ENCODE peak calls at places on chromosomes 5 and 9, in five cellular contexts. One of them, this sample, is unnamed.

GRCh38 chr5:133401731-133402347 is 210.5 kb downstream of the FSTL4 start:
- DNase-seq in AG09319: no peak
- DNase-seq in H9: no peak
- DNase-seq in GM12865: no peak
- DNase-seq in naive thymus-derived CD8-positive, alpha-beta T cell: no peak
- DNase-seq in this sample: no peak

GRCh38 chr5:132646867-132647266 is 11.1 kb upstream of the IL13 start:
- DNase-seq in AG09319: no peak
- DNase-seq in H9: no peak
- DNase-seq in GM12865: no peak
- DNase-seq in naive thymus-derived CD8-positive, alpha-beta T cell: no peak
- DNase-seq in this sample: no peak

GRCh38 chr9:89400398-89401116 is 82.3 kb downstream of the SECISBP2 start:
- DNase-seq in AG09319: no peak
- DNase-seq in H9: no peak
- DNase-seq in GM12865: peak
- DNase-seq in naive thymus-derived CD8-positive, alpha-beta T cell: no peak
- DNase-seq in this sample: no peak

GRCh38 chr5:65928860-65929259 is 2.5 kb downstream of the ERBIN start:
- DNase-seq in AG09319: no peak
- DNase-seq in H9: no peak
- DNase-seq in GM12865: no peak
- DNase-seq in naive thymus-derived CD8-positive, alpha-beta T cell: no peak
- DNase-seq in this sample: no peak

GRCh38 chr5:1392261-1392660 is 47.4 kb upstream of the CLPTM1L start:
- DNase-seq in AG09319: no peak
- DNase-seq in H9: no peak
- DNase-seq in GM12865: no peak
- DNase-seq in naive thymus-derived CD8-positive, alpha-beta T cell: no peak
- DNase-seq in this sample: no peak

GRCh38 chr9:109579191-109579948 is 81.3 kb upstream of the PTPN3 start:
- DNase-seq in AG09319: no peak
- DNase-seq in H9: no peak
- DNase-seq in GM12865: no peak
- DNase-seq in naive thymus-derived CD8-positive, alpha-beta T cell: no peak
- DNase-seq in this sample: no peak

GRCh38 chr9:137672907-137673791 is 54.3 kb downstream of the EHMT1 start:
- DNase-seq in AG09319: peak
- DNase-seq in H9: no peak
- DNase-seq in GM12865: peak
- DNase-seq in naive thymus-derived CD8-positive, alpha-beta T cell: peak
- DNase-seq in this sample: peak

GRCh38 chr9:123419721-123420559 is 63.9 kb downstream of the CRB2 start:
- DNase-seq in AG09319: no peak
- DNase-seq in H9: no peak
- DNase-seq in GM12865: no peak
- DNase-seq in naive thymus-derived CD8-positive, alpha-beta T cell: no peak
- DNase-seq in this sample: no peak

GRCh38 chr9:33354651-33355211 is 47.6 kb downstream of the AQP7 start:
- DNase-seq in AG09319: no peak
- DNase-seq in H9: no peak
- DNase-seq in GM12865: no peak
- DNase-seq in naive thymus-derived CD8-positive, alpha-beta T cell: no peak
- DNase-seq in this sample: no peak

GRCh38 chr9:88303785-88304495 is 84.3 kb upstream of the SPIN1 start:
- DNase-seq in AG09319: no peak
- DNase-seq in H9: no peak
- DNase-seq in GM12865: peak
- DNase-seq in naive thymus-derived CD8-positive, alpha-beta T cell: no peak
- DNase-seq in this sample: no peak

GRCh38 chr9:70205366-70206020 is 53.3 kb upstream of the SMC5 start:
- DNase-seq in AG09319: no peak
- DNase-seq in H9: no peak
- DNase-seq in GM12865: no peak
- DNase-seq in naive thymus-derived CD8-positive, alpha-beta T cell: no peak
- DNase-seq in this sample: no peak

GRCh38 chr5:117454716-117455212 is 880.1 kb upstream of the SEMA6A start:
- DNase-seq in AG09319: no peak
- DNase-seq in H9: peak
- DNase-seq in GM12865: peak
- DNase-seq in naive thymus-derived CD8-positive, alpha-beta T cell: peak
- DNase-seq in this sample: peak

GRCh38 chr5:33468811-33469435 is 28.2 kb downstream of the TARS1 start:
- DNase-seq in AG09319: no peak
- DNase-seq in H9: no peak
- DNase-seq in GM12865: no peak
- DNase-seq in naive thymus-derived CD8-positive, alpha-beta T cell: no peak
- DNase-seq in this sample: no peak

GRCh38 chr5:87526131-87526530 is 113.4 kb upstream of the CCNH start:
- DNase-seq in AG09319: no peak
- DNase-seq in H9: no peak
- DNase-seq in GM12865: no peak
- DNase-seq in naive thymus-derived CD8-positive, alpha-beta T cell: no peak
- DNase-seq in this sample: no peak

GRCh38 chr5:143314123-143314522 is 89.4 kb downstream of the NR3C1 start:
- DNase-seq in AG09319: no peak
- DNase-seq in H9: no peak
- DNase-seq in GM12865: no peak
- DNase-seq in naive thymus-derived CD8-positive, alpha-beta T cell: no peak
- DNase-seq in this sample: no peak

GRCh38 chr5:94847019-94847418 is 228.6 kb downstream of the SLF1 start:
- DNase-seq in AG09319: no peak
- DNase-seq in H9: no peak
- DNase-seq in GM12865: no peak
- DNase-seq in naive thymus-derived CD8-positive, alpha-beta T cell: no peak
- DNase-seq in this sample: no peak

GRCh38 chr5:95846554-95847260 is 24.2 kb upstream of the GLRX start:
- DNase-seq in AG09319: peak
- DNase-seq in H9: peak
- DNase-seq in GM12865: peak
- DNase-seq in naive thymus-derived CD8-positive, alpha-beta T cell: peak
- DNase-seq in this sample: peak

GRCh38 chr5:73233053-73233460 is 60.1 kb downstream of the TMEM174 start:
- DNase-seq in AG09319: no peak
- DNase-seq in H9: peak
- DNase-seq in GM12865: no peak
- DNase-seq in naive thymus-derived CD8-positive, alpha-beta T cell: no peak
- DNase-seq in this sample: no peak

GRCh38 chr9:125504616-125505015 is 202.4 kb downstream of the MAPKAP1 start:
- DNase-seq in AG09319: no peak
- DNase-seq in H9: no peak
- DNase-seq in GM12865: no peak
- DNase-seq in naive thymus-derived CD8-positive, alpha-beta T cell: no peak
- DNase-seq in this sample: no peak

GRCh38 chr5:62643556-62644451 is 65.2 kb downstream of the LRRC70 start:
- DNase-seq in AG09319: no peak
- DNase-seq in H9: no peak
- DNase-seq in GM12865: no peak
- DNase-seq in naive thymus-derived CD8-positive, alpha-beta T cell: no peak
- DNase-seq in this sample: no peak

GRCh38 chr9:95508968-95509850 is 7.6 kb downstream of the PTCH1 start:
- DNase-seq in AG09319: peak
- DNase-seq in H9: peak
- DNase-seq in GM12865: peak
- DNase-seq in naive thymus-derived CD8-positive, alpha-beta T cell: peak
- DNase-seq in this sample: peak

GRCh38 chr5:8005416-8005815 is 136.5 kb downstream of the MTRR start:
- DNase-seq in AG09319: no peak
- DNase-seq in H9: no peak
- DNase-seq in GM12865: no peak
- DNase-seq in naive thymus-derived CD8-positive, alpha-beta T cell: no peak
- DNase-seq in this sample: no peak

GRCh38 chr5:142748568-142749249 is 21.5 kb upstream of the ARHGAP26 start:
- DNase-seq in AG09319: no peak
- DNase-seq in H9: peak
- DNase-seq in GM12865: peak
- DNase-seq in naive thymus-derived CD8-positive, alpha-beta T cell: peak
- DNase-seq in this sample: peak

GRCh38 chr5:151094054-151094858 is 13.4 kb upstream of the TNIP1 start:
- DNase-seq in AG09319: no peak
- DNase-seq in H9: no peak
- DNase-seq in GM12865: peak
- DNase-seq in naive thymus-derived CD8-positive, alpha-beta T cell: no peak
- DNase-seq in this sample: no peak

GRCh38 chr9:128972956-128973355 is 25.5 kb downstream of the NUP188 start:
- DNase-seq in AG09319: no peak
- DNase-seq in H9: no peak
- DNase-seq in GM12865: no peak
- DNase-seq in naive thymus-derived CD8-positive, alpha-beta T cell: no peak
- DNase-seq in this sample: no peak

GRCh38 chr5:10485142-10485795 is 43.6 kb downstream of the ROPN1L start:
- DNase-seq in AG09319: peak
- DNase-seq in H9: peak
- DNase-seq in GM12865: peak
- DNase-seq in naive thymus-derived CD8-positive, alpha-beta T cell: no peak
- DNase-seq in this sample: peak

GRCh38 chr9:2967779-2968178 is 123.9 kb upstream of the PUM3 start:
- DNase-seq in AG09319: no peak
- DNase-seq in H9: no peak
- DNase-seq in GM12865: no peak
- DNase-seq in naive thymus-derived CD8-positive, alpha-beta T cell: no peak
- DNase-seq in this sample: no peak

GRCh38 chr5:73591698-73592501 is 26.4 kb downstream of the UTP15 start:
- DNase-seq in AG09319: no peak
- DNase-seq in H9: no peak
- DNase-seq in GM12865: no peak
- DNase-seq in naive thymus-derived CD8-positive, alpha-beta T cell: no peak
- DNase-seq in this sample: no peak

GRCh38 chr5:112480501-112480900 is 61.4 kb upstream of the EPB41L4A start:
- DNase-seq in AG09319: no peak
- DNase-seq in H9: no peak
- DNase-seq in GM12865: no peak
- DNase-seq in naive thymus-derived CD8-positive, alpha-beta T cell: no peak
- DNase-seq in this sample: no peak

GRCh38 chr9:136339173-136339957 is 12.0 kb downstream of the GPSM1 start:
- DNase-seq in AG09319: no peak
- DNase-seq in H9: peak
- DNase-seq in GM12865: peak
- DNase-seq in naive thymus-derived CD8-positive, alpha-beta T cell: no peak
- DNase-seq in this sample: peak

GRCh38 chr9:129489838-129490582 is 130.9 kb downstream of the C9orf50 start:
- DNase-seq in AG09319: no peak
- DNase-seq in H9: no peak
- DNase-seq in GM12865: no peak
- DNase-seq in naive thymus-derived CD8-positive, alpha-beta T cell: peak
- DNase-seq in this sample: no peak

This sample was measured in left ventricle myocardium inferior.